ENCODE peak calls at places on chromosomes 6 and 20, in four cellular contexts. One of them, this sample, is unnamed.

GRCh38 chr20:43185901-43186300 is 3.8 kb downstream of the PTPRT start:
- DNase-seq in COR-L47: no peak
- DNase-seq in Caco-2: no peak
- DNase-seq in omental fat pad: no peak
- DNase-seq in this sample: no peak

GRCh38 chr6:147611992-147612391 is 103.5 kb downstream of the SAMD5 start:
- DNase-seq in COR-L47: no peak
- DNase-seq in Caco-2: no peak
- DNase-seq in omental fat pad: no peak
- DNase-seq in this sample: no peak

GRCh38 chr6:4313044-4313686 is 177.8 kb upstream of the ECI2 start:
- DNase-seq in COR-L47: peak; percentile 49
- DNase-seq in Caco-2: no peak
- DNase-seq in omental fat pad: no peak
- DNase-seq in this sample: no peak

GRCh38 chr20:13221673-13222318 is 722 bp downstream of the ISM1 start:
- DNase-seq in COR-L47: peak; percentile 70
- DNase-seq in Caco-2: peak; percentile 65
- DNase-seq in omental fat pad: no peak
- DNase-seq in this sample: peak; percentile 63

GRCh38 chr6:36752886-36753506 is 55.4 kb downstream of the RAB44 start:
- DNase-seq in COR-L47: no peak
- DNase-seq in Caco-2: no peak
- DNase-seq in omental fat pad: no peak
- DNase-seq in this sample: no peak

GRCh38 chr6:81241717-81242116 is 510.8 kb downstream of the TENT5A start:
- DNase-seq in COR-L47: no peak
- DNase-seq in Caco-2: no peak
- DNase-seq in omental fat pad: no peak
- DNase-seq in this sample: peak; percentile 19

GRCh38 chr6:2913621-2914317 is 10.7 kb upstream of the SERPINB9 start:
- DNase-seq in COR-L47: no peak
- DNase-seq in Caco-2: peak; percentile 46
- DNase-seq in omental fat pad: no peak
- DNase-seq in this sample: no peak

GRCh38 chr6:3405182-3405518 is 51.7 kb downstream of the SLC22A23 start:
- DNase-seq in COR-L47: no peak
- DNase-seq in Caco-2: no peak
- DNase-seq in omental fat pad: no peak
- DNase-seq in this sample: no peak

GRCh38 chr20:8144282-8145245 is 12.5 kb downstream of the PLCB1 start:
- DNase-seq in COR-L47: no peak
- DNase-seq in Caco-2: no peak
- DNase-seq in omental fat pad: no peak
- DNase-seq in this sample: no peak

GRCh38 chr20:4147319-4147718 is 132.0 kb upstream of the RNF24 start:
- DNase-seq in COR-L47: no peak
- DNase-seq in Caco-2: no peak
- DNase-seq in omental fat pad: no peak
- DNase-seq in this sample: no peak

GRCh38 chr20:47196091-47197081 is 160.1 kb downstream of the ZMYND8 start:
- DNase-seq in COR-L47: peak; percentile 19
- DNase-seq in Caco-2: peak; percentile 90
- DNase-seq in omental fat pad: peak; percentile 42
- DNase-seq in this sample: peak; percentile 72

GRCh38 chr6:168538892-168539811 is 98.2 kb downstream of the SMOC2 start:
- DNase-seq in COR-L47: no peak
- DNase-seq in Caco-2: no peak
- DNase-seq in omental fat pad: no peak
- DNase-seq in this sample: no peak

GRCh38 chr6:158772851-158773371 is 46.3 kb downstream of the EZR start:
- DNase-seq in COR-L47: no peak
- DNase-seq in Caco-2: no peak
- DNase-seq in omental fat pad: no peak
- DNase-seq in this sample: no peak

GRCh38 chr20:17036546-17036945 is 190.3 kb upstream of the PCSK2 start:
- DNase-seq in COR-L47: no peak
- DNase-seq in Caco-2: no peak
- DNase-seq in omental fat pad: no peak
- DNase-seq in this sample: peak; percentile 7

GRCh38 chr20:10673176-10673830 is 496 bp downstream of the JAG1 start:
- DNase-seq in COR-L47: no peak
- DNase-seq in Caco-2: no peak
- DNase-seq in omental fat pad: no peak
- DNase-seq in this sample: peak; percentile 68